ENCODE peak calls at places on chromosomes 13 and 19, in five cellular contexts. One of them, this sample, is unnamed.

GRCh38 chr19:34418300-34418699 is 9.9 kb upstream of the UBA2 start:
- DNase-seq in activated CD4-positive, alpha-beta T cell treated with anti-CD3 and anti-CD28 coated beads, Interleukin-2, amount 50 U/mL, for 48 hours: no peak
- DNase-seq in stimulated activated CD4-positive, alpha-beta T cell treated with anti-CD3 and anti-CD28 coated beads, TNF-alpha, amount 100 ng/mL, for 24 hours: no peak
- DNase-seq in cardiac fibroblast: no peak
- DNase-seq in mesothelial cell of epicardium: no peak
- DNase-seq in this sample: no peak

GRCh38 chr19:6476155-6476895 is 5.3 kb downstream of the DENND1C start:
- DNase-seq in activated CD4-positive, alpha-beta T cell treated with anti-CD3 and anti-CD28 coated beads, Interleukin-2, amount 50 U/mL, for 48 hours: peak
- DNase-seq in mesothelial cell of epicardium: peak
- DNase-seq in cardiac fibroblast: peak
- DNase-seq in stimulated activated CD4-positive, alpha-beta T cell treated with anti-CD3 and anti-CD28 coated beads, TNF-alpha, amount 100 ng/mL, for 24 hours: peak
- DNase-seq in this sample: peak

GRCh38 chr19:42250249-42250665 is 4.7 kb downstream of the ERF start:
- DNase-seq in stimulated activated CD4-positive, alpha-beta T cell treated with anti-CD3 and anti-CD28 coated beads, TNF-alpha, amount 100 ng/mL, for 24 hours: no peak
- DNase-seq in cardiac fibroblast: no peak
- DNase-seq in activated CD4-positive, alpha-beta T cell treated with anti-CD3 and anti-CD28 coated beads, Interleukin-2, amount 50 U/mL, for 48 hours: no peak
- DNase-seq in mesothelial cell of epicardium: no peak
- DNase-seq in this sample: peak

GRCh38 chr19:33562636-33563035 is 41.0 kb upstream of the PEPD start:
- DNase-seq in activated CD4-positive, alpha-beta T cell treated with anti-CD3 and anti-CD28 coated beads, Interleukin-2, amount 50 U/mL, for 48 hours: no peak
- DNase-seq in mesothelial cell of epicardium: no peak
- DNase-seq in stimulated activated CD4-positive, alpha-beta T cell treated with anti-CD3 and anti-CD28 coated beads, TNF-alpha, amount 100 ng/mL, for 24 hours: no peak
- DNase-seq in cardiac fibroblast: no peak
- DNase-seq in this sample: peak

GRCh38 chr13:49116873-49117272 is 103.3 kb upstream of the MLNR start:
- DNase-seq in activated CD4-positive, alpha-beta T cell treated with anti-CD3 and anti-CD28 coated beads, Interleukin-2, amount 50 U/mL, for 48 hours: no peak
- DNase-seq in stimulated activated CD4-positive, alpha-beta T cell treated with anti-CD3 and anti-CD28 coated beads, TNF-alpha, amount 100 ng/mL, for 24 hours: no peak
- DNase-seq in cardiac fibroblast: no peak
- DNase-seq in mesothelial cell of epicardium: no peak
- DNase-seq in this sample: no peak

GRCh38 chr19:35704218-35704617 is at the start of gene ZBTB32:
- DNase-seq in stimulated activated CD4-positive, alpha-beta T cell treated with anti-CD3 and anti-CD28 coated beads, TNF-alpha, amount 100 ng/mL, for 24 hours: peak
- DNase-seq in cardiac fibroblast: peak
- DNase-seq in mesothelial cell of epicardium: peak
- DNase-seq in activated CD4-positive, alpha-beta T cell treated with anti-CD3 and anti-CD28 coated beads, Interleukin-2, amount 50 U/mL, for 48 hours: peak
- DNase-seq in this sample: no peak

GRCh38 chr13:51266642-51267041 is 44.4 kb downstream of the FAM124A start:
- DNase-seq in stimulated activated CD4-positive, alpha-beta T cell treated with anti-CD3 and anti-CD28 coated beads, TNF-alpha, amount 100 ng/mL, for 24 hours: no peak
- DNase-seq in mesothelial cell of epicardium: no peak
- DNase-seq in activated CD4-positive, alpha-beta T cell treated with anti-CD3 and anti-CD28 coated beads, Interleukin-2, amount 50 U/mL, for 48 hours: no peak
- DNase-seq in cardiac fibroblast: no peak
- DNase-seq in this sample: no peak

GRCh38 chr19:12796146-12797071 is 5.1 kb downstream of the JUNB start:
- DNase-seq in cardiac fibroblast: peak
- DNase-seq in activated CD4-positive, alpha-beta T cell treated with anti-CD3 and anti-CD28 coated beads, Interleukin-2, amount 50 U/mL, for 48 hours: peak
- DNase-seq in stimulated activated CD4-positive, alpha-beta T cell treated with anti-CD3 and anti-CD28 coated beads, TNF-alpha, amount 100 ng/mL, for 24 hours: peak
- DNase-seq in mesothelial cell of epicardium: peak
- DNase-seq in this sample: peak

GRCh38 chr19:34310494-34310981 is 54.5 kb upstream of the GPI start:
- DNase-seq in activated CD4-positive, alpha-beta T cell treated with anti-CD3 and anti-CD28 coated beads, Interleukin-2, amount 50 U/mL, for 48 hours: no peak
- DNase-seq in mesothelial cell of epicardium: no peak
- DNase-seq in cardiac fibroblast: no peak
- DNase-seq in stimulated activated CD4-positive, alpha-beta T cell treated with anti-CD3 and anti-CD28 coated beads, TNF-alpha, amount 100 ng/mL, for 24 hours: no peak
- DNase-seq in this sample: no peak

GRCh38 chr19:52659013-52659412 is 20.9 kb upstream of the ZNF83 start:
- DNase-seq in cardiac fibroblast: no peak
- DNase-seq in stimulated activated CD4-positive, alpha-beta T cell treated with anti-CD3 and anti-CD28 coated beads, TNF-alpha, amount 100 ng/mL, for 24 hours: no peak
- DNase-seq in mesothelial cell of epicardium: no peak
- DNase-seq in activated CD4-positive, alpha-beta T cell treated with anti-CD3 and anti-CD28 coated beads, Interleukin-2, amount 50 U/mL, for 48 hours: no peak
- DNase-seq in this sample: no peak

GRCh38 chr13:94546071-94546839 is 49.7 kb downstream of the TGDS start:
- DNase-seq in activated CD4-positive, alpha-beta T cell treated with anti-CD3 and anti-CD28 coated beads, Interleukin-2, amount 50 U/mL, for 48 hours: no peak
- DNase-seq in mesothelial cell of epicardium: no peak
- DNase-seq in cardiac fibroblast: no peak
- DNase-seq in stimulated activated CD4-positive, alpha-beta T cell treated with anti-CD3 and anti-CD28 coated beads, TNF-alpha, amount 100 ng/mL, for 24 hours: no peak
- DNase-seq in this sample: no peak

GRCh38 chr19:6828306-6828697 is 55.8 kb downstream of the VAV1 start:
- DNase-seq in activated CD4-positive, alpha-beta T cell treated with anti-CD3 and anti-CD28 coated beads, Interleukin-2, amount 50 U/mL, for 48 hours: no peak
- DNase-seq in stimulated activated CD4-positive, alpha-beta T cell treated with anti-CD3 and anti-CD28 coated beads, TNF-alpha, amount 100 ng/mL, for 24 hours: no peak
- DNase-seq in mesothelial cell of epicardium: no peak
- DNase-seq in cardiac fibroblast: no peak
- DNase-seq in this sample: no peak

GRCh38 chr13:94168784-94169512 is 310.5 kb downstream of the DCT start:
- DNase-seq in cardiac fibroblast: peak
- DNase-seq in activated CD4-positive, alpha-beta T cell treated with anti-CD3 and anti-CD28 coated beads, Interleukin-2, amount 50 U/mL, for 48 hours: no peak
- DNase-seq in stimulated activated CD4-positive, alpha-beta T cell treated with anti-CD3 and anti-CD28 coated beads, TNF-alpha, amount 100 ng/mL, for 24 hours: no peak
- DNase-seq in mesothelial cell of epicardium: no peak
- DNase-seq in this sample: no peak

GRCh38 chr19:48896191-48896720 is 2.3 kb downstream of the TULP2 start:
- DNase-seq in cardiac fibroblast: peak
- DNase-seq in stimulated activated CD4-positive, alpha-beta T cell treated with anti-CD3 and anti-CD28 coated beads, TNF-alpha, amount 100 ng/mL, for 24 hours: peak
- DNase-seq in activated CD4-positive, alpha-beta T cell treated with anti-CD3 and anti-CD28 coated beads, Interleukin-2, amount 50 U/mL, for 48 hours: peak
- DNase-seq in mesothelial cell of epicardium: peak
- DNase-seq in this sample: peak